ENCODE peak calls at places on chromosomes 4 and X, in ten cellular contexts. H is nucleus accumbens; Y is psoas muscle; V is ureter; C is NCI-H774; O is T-helper 17 cell; M is amniotic stem cell; J is Caco-2; D is stromal cell of bone marrow; F is stimulated activated naive CD8-positive, alpha-beta T cell treated with anti-CD3 and anti-CD28 coated beads, Interleukin-15, Interleukin-2, amounts not matched to agents 100 U/mL and 50 U/mL, for 24 hours. R is an unnamed sample.

GRCh38 chr4:53702334-53703266 is 111.3 kb upstream of the LNX1 start:
- DNase-seq in F (no peak), O (no peak), J (no peak), C (peak), M (peak), D (peak), Y (peak), V (peak), H (peak), R (peak)

GRCh38 chrX:109931677-109932076 is 71.2 kb upstream of the TMEM164 start:
- DNase-seq in M (no peak), V (no peak), D (no peak), Y (no peak), O (no peak), C (no peak), J (no peak), H (no peak), F (no peak), R (no peak)

GRCh38 chr4:120977435-120977997 is 55.0 kb upstream of the PRDM5 start:
- DNase-seq in J (peak), O (no peak), M (peak), F (no peak), D (peak), H (no peak), Y (no peak), V (no peak), C (no peak), R (no peak)

GRCh38 chr4:187608001-187608421 is 387.6 kb upstream of the ZFP42 start:
- DNase-seq in Y (no peak), H (no peak), V (no peak), J (no peak), F (no peak), M (no peak), C (no peak), D (peak), O (no peak), R (no peak)

GRCh38 chrX:105017641-105018040 is 202.9 kb downstream of the TEX13A start:
- DNase-seq in D (no peak), H (no peak), Y (no peak), C (no peak), M (no peak), F (no peak), O (no peak), J (no peak), V (no peak), R (no peak)

GRCh38 chr4:167415461-167415860 is 181.2 kb upstream of the SPOCK3 start:
- DNase-seq in C (no peak), V (no peak), M (no peak), Y (no peak), F (no peak), D (no peak), H (no peak), O (no peak), J (no peak), R (no peak)

GRCh38 chr4:28267166-28267565 is 1406.5 kb downstream of the STIM2 start:
- DNase-seq in D (no peak), Y (no peak), M (no peak), C (no peak), V (no peak), O (no peak), H (no peak), J (no peak), F (no peak), R (no peak)

GRCh38 chr4:82909326-82909725 is 8.8 kb downstream of the THAP9 start:
- DNase-seq in O (no peak), V (no peak), C (no peak), J (no peak), M (no peak), D (no peak), F (no peak), Y (no peak), H (no peak), R (no peak)

GRCh38 chrX:115602729-115603389 is 41.9 kb downstream of the PLS3 start:
- DNase-seq in H (no peak), D (no peak), C (no peak), F (no peak), M (no peak), J (no peak), Y (no peak), O (no peak), V (no peak), R (no peak)